ENCODE peak calls at places on chromosomes 6 and 20, in nine cellular contexts. O is fibroblast of lung; H is NB4; K is activated CD8-positive, alpha-beta T cell treated with anti-CD3 and anti-CD28 coated beads for 36 hours; Y is keratinocyte; S is dorsolateral prefrontal cortex; G is type B pancreatic cell; Q is GM23338; V is AG10803. I is an unnamed sample.

GRCh38 chr6:57224769-57225515 is 2.8 kb upstream of the RAB23 start:
- DNase-seq in Q (no peak), K (no peak), H (no peak), S (no peak), V (peak), O (peak), G (no peak), Y (no peak), I (no peak)

GRCh38 chr20:22411568-22412450 is 172.6 kb downstream of the FOXA2 start:
- DNase-seq in H (peak), Y (no peak), V (peak), Q (no peak), K (no peak), S (no peak), O (peak), G (no peak), I (no peak)

GRCh38 chr20:5073154-5074049 is 46.4 kb downstream of the PCNA start:
- DNase-seq in O (peak), Y (peak), Q (peak), G (no peak), H (peak), K (peak), S (no peak), V (peak), I (no peak)

GRCh38 chr6:148502083-148502772 is 159.6 kb downstream of the SASH1 start:
- DNase-seq in V (peak), S (no peak), Y (no peak), H (no peak), O (peak), Q (no peak), K (no peak), G (no peak), I (no peak)

GRCh38 chr6:42915737-42916136 is at the start of gene PTCRA:
- DNase-seq in S (no peak), O (no peak), Y (no peak), K (no peak), H (no peak), G (no peak), Q (no peak), V (no peak), I (no peak)

GRCh38 chr20:45390931-45391330 is 12.8 kb upstream of the TP53TG5 start:
- DNase-seq in V (no peak), S (no peak), O (no peak), K (no peak), G (no peak), H (no peak), Y (no peak), Q (no peak), I (no peak)

GRCh38 chr20:38764563-38765355 is 16.5 kb downstream of the ACTR5 start:
- DNase-seq in K (peak), S (peak), H (peak), G (no peak), V (peak), Y (no peak), Q (no peak), O (peak), I (no peak)

GRCh38 chr6:64085126-64085525 is 449.5 kb downstream of the PHF3 start:
- DNase-seq in V (no peak), G (no peak), K (no peak), H (no peak), Y (no peak), Q (no peak), S (no peak), O (no peak), I (no peak)

GRCh38 chr20:6051505-6051904 is 2.4 kb downstream of the LRRN4 start:
- DNase-seq in K (no peak), G (no peak), H (peak), Q (peak), S (no peak), V (peak), O (peak), Y (no peak), I (no peak)

GRCh38 chr20:57260959-57261357 is 5.5 kb downstream of the BMP7 start:
- DNase-seq in Q (peak), S (no peak), H (no peak), G (no peak), K (no peak), V (no peak), Y (no peak), O (peak), I (no peak)

GRCh38 chr20:18019068-18019467 is 38.6 kb downstream of the OVOL2 start:
- DNase-seq in S (no peak), Y (no peak), G (no peak), Q (peak), K (peak), H (peak), O (no peak), V (peak), I (no peak)

GRCh38 chr6:15946701-15947390 is 182.0 kb upstream of the MYLIP start:
- DNase-seq in Q (no peak), V (no peak), H (no peak), Y (no peak), K (no peak), S (no peak), O (no peak), G (no peak), I (no peak)

GRCh38 chr20:9839626-9840025 is 750 bp upstream of the PAK5 start:
- DNase-seq in O (no peak), K (no peak), Y (no peak), S (no peak), H (no peak), Q (no peak), G (no peak), V (no peak), I (no peak)

GRCh38 chr6:7787137-7787575 is 61.3 kb downstream of the BMP6 start:
- DNase-seq in H (no peak), Y (no peak), K (no peak), Q (no peak), V (peak), G (no peak), O (peak), S (no peak), I (no peak)

GRCh38 chr6:5173862-5174643 is 86.7 kb downstream of the LYRM4 start:
- DNase-seq in O (peak), H (no peak), Q (peak), Y (no peak), K (peak), V (no peak), S (no peak), G (no peak), I (no peak)

GRCh38 chr6:128370072-128370471 is 150.3 kb downstream of the PTPRK start:
- DNase-seq in G (no peak), Q (no peak), K (no peak), S (no peak), Y (peak), H (no peak), V (peak), O (peak), I (no peak)

GRCh38 chr6:85079761-85080160 is 315.4 kb upstream of the TBX18 start:
- DNase-seq in O (no peak), Q (no peak), S (no peak), H (no peak), G (no peak), K (no peak), Y (no peak), V (peak), I (no peak)

GRCh38 chr20:20368414-20369352 is 779 bp downstream of the INSM1 start:
- DNase-seq in S (no peak), H (no peak), G (no peak), O (no peak), Y (no peak), K (peak), V (no peak), Q (peak), I (no peak)

DNA sequence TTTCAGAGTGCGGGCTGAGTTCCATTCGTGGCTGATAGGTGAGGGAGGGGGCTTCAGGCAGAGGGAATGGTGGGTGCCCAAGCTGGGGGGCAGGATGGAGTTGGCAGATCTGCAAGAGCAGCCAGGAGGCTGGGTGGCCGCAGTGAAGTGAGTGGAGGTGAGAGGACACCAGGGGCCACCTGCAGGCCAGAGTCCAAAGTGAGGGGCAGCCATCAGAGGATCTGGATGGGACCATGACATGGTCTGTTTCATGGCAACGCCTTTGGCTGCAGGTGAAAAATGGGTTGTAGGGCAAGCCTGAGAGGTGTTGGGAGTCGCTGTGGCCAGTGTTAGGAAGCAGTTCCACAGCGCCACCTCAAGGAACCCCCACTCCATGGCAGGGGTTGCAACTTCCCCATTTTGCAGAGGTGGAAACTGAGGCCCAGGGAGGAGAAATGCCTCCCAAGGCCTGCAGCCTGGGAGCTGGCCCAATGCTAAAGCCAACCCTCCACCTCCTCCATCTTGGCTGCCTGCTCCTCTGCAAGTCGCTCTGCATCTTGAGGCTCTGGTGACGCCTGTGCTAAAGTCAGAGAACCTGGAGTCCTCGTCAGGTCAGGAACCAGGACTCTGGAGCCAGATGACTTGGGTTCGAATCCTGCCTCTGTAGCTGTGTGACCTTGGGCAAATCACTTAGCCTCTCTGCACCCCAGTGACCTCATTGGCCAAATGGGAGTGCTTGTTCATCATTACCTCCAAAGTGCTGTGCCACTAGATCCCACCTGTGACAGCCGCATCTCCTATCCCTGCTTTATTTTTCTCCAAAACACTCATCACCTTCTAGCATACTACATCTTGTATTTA is 153.8 kb downstream of the CEBPB start:
- DNase-seq in V (no peak), Q (peak), O (no peak), G (no peak), K (peak), H (peak), Y (no peak), S (no peak), I (no peak)
- TF ChIP-seq CTCF in V (peak), Q (peak), O (peak), G (peak), K (peak), H (peak), Y (peak), S (no peak), I (no peak)

DNA sequence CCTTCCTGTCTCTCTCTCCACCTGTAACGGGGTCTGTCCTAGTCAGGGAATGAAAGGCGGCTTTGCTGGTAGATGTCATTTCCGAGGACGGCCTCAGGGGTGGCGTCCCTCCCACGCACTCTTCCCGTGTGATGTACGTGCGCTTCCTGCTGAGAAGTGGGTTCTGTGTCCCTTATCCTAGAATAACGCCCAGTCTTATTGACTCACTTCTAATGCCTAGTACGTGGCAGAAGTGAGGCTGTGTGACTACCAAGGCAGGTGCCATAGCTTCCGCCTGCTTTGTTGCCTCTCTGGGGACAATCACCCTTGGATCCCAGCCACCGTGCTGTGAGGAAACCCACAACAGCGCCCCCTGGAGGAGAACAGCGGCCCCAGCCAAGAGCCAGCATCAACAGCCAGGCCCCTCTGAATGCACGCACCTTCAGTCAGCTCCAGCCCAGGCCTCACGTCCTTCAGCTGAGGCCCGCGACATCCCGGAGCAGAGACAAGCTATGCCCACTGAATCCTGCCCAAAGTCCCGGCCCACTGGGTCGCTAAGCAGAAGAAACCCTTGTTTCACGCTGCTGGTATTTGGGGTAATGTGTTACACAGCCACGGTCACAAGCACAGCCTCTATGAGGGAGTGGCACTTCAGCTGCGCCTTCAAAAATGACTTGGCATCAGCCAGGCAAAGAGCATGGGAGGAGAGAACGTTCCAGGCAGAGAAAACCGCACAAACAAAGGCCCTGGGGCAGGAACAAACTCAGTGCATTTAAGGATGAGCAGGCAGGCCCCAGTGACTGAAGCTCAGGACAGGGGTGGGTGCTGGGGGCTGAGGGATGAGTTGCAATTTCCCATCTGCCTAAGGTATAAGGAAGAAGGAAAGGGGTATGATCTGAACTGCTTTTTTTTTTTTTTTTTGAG is 224.2 kb downstream of the NFATC2 start:
- DNase-seq in G (no peak), V (no peak), O (no peak), S (no peak), K (peak), Y (no peak), H (peak), Q (peak), I (no peak)
- TF ChIP-seq CTCF in G (peak), V (peak), O (peak), S (peak), K (peak), Y (peak), H (peak), Q (peak), I (peak)

DNA sequence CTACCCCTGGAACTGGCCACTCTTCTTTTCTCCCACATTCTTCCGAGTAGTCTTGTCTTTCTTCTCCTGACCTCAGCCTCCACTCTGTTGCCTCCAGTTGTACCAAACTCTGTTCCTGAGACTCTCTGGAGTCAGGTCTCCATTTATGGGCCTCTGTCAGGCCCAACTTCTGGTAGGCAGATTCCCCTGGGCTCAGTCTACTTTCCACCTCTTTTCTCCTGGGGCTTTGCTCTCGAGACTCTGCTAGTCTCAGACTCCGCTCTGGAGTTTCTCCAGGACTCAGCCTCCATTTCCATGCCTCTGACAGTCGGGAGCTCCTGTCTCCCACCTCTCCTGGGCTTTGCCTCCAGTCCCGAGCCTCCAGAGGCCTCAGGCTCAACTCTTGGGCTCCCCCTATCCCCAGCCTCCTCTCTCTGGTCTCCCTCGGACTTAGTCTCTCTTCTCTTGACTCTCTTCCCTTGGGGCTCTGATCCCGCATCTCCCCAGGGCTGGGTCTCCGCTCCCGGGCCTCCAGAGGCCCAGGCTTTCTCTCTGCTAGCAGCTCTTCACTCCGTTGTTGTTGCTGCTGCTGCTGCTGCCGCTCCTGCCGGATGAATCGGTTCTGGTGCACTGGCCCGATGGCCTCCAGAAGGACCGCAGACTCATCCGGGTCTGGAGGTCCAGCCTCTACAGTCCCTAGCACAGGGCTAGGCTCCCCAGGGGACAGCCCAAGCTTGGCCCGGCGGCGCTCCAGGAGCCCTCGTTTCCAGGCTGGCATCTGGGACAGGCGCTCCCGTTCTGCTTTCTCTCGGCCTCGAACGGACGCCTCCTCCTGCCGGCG is 1.1 kb downstream of the PPP1R18 start:
- DNase-seq in G (no peak), O (no peak), S (no peak), H (peak), Y (no peak), Q (peak), V (no peak), K (peak), I (no peak)
- TF ChIP-seq CTCF in G (no peak), O (peak), S (no peak), H (peak), Y (peak), Q (no peak), V (peak), K (no peak), I (no peak)

DNA sequence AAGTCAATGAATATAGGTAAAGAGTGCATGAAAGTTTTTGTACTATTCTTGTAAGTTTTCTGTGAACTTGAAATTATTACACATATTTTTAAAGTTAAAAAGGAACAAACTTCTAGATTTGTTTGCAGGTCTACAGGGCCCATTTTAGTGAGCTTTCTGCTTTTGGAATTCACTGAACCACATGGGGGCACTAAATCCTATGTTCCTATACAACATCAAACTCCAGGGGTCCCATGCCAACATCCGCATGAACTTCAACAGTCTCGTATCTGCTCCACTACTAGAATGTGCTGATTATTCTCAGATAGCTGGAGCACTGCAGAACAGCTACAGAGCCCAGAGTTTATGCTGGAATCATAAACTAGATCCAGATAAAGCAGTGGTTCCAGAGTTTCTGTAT is 347.9 kb upstream of the SPTLC3 start:
- DNase-seq in H (peak), G (no peak), S (no peak), Y (no peak), Q (peak), K (no peak), O (no peak), V (no peak), I (no peak)
- TF ChIP-seq CTCF in H (peak), G (peak), S (no peak), Y (no peak), Q (peak), K (no peak), O (no peak), V (no peak), I (no peak)